ENCODE peak calls at places on chromosomes 16 and 17, in six cellular contexts. M, Q, X, Y, G and H are unnamed samples.

GRCh38 chr17:13513039-13513405 is 88.7 kb downstream of the HS3ST3A1 start:
- DNase-seq in Y (no peak), M (peak; percentile 48), Q (peak; percentile 70), G (no peak), X (no peak), H (no peak)

GRCh38 chr17:83125515-83126274 is 46.3 kb downstream of the METRNL start:
- DNase-seq in M (no peak), Q (peak; percentile 78), G (peak; percentile 90), X (peak; percentile 61), Y (no peak), H (peak; percentile 50)

GRCh38 chr16:71927383-71927782 is 32.1 kb downstream of the IST1 start:
- DNase-seq in Y (no peak), M (no peak), G (no peak), X (peak; percentile 81), Q (peak; percentile 86), H (no peak)

GRCh38 chr16:57723170-57723569 is 12.4 kb upstream of the KATNB1 start:
- DNase-seq in X (no peak), G (no peak), Y (no peak), Q (no peak), M (no peak), H (no peak)

GRCh38 chr17:80362428-80363119 is 52.4 kb upstream of the ENDOV start:
- DNase-seq in M (no peak), Q (peak; percentile 64), X (no peak), G (no peak), Y (no peak), H (peak; percentile 52)

GRCh38 chr17:47978324-47978723 is 7.4 kb downstream of the CDK5RAP3 start:
- DNase-seq in M (peak; percentile 95), G (no peak), X (peak; percentile 50), Y (no peak), Q (peak; percentile 72), H (peak; percentile 23)

GRCh38 chr16:17768257-17768656 is 297.5 kb upstream of the XYLT1 start:
- DNase-seq in G (no peak), Q (no peak), X (no peak), M (no peak), Y (no peak), H (no peak)

GRCh38 chr16:72947379-72948237 is 100.3 kb downstream of the ZFHX3 start:
- DNase-seq in X (no peak), Q (no peak), G (no peak), M (peak; percentile 90), Y (no peak), H (no peak)

GRCh38 chr17:80889231-80889896 is 102.3 kb upstream of the CHMP6 start:
- DNase-seq in Q (peak; percentile 42), Y (no peak), M (no peak), G (no peak), X (no peak), H (no peak)

GRCh38 chr17:71118039-71118438 is 948.7 kb downstream of the KCNJ2 start:
- DNase-seq in X (no peak), Q (no peak), Y (no peak), G (no peak), M (peak; percentile 32), H (no peak)

GRCh38 chr16:84964729-84965128 is 46.6 kb downstream of the ZDHHC7 start:
- DNase-seq in X (no peak), Q (no peak), Y (no peak), G (no peak), M (no peak), H (no peak)

GRCh38 chr17:16419929-16420271 is 4.5 kb downstream of the TRPV2 start:
- DNase-seq in Q (no peak), X (no peak), M (no peak), G (no peak), Y (no peak), H (no peak)

GRCh38 chr16:75288596-75289120 is 37.2 kb upstream of the BCAR1 start:
- DNase-seq in Y (peak; percentile 55), G (no peak), M (no peak), X (no peak), Q (no peak), H (no peak)

GRCh38 chr16:57563487-57563750 is 21.0 kb downstream of the ADGRG5 start:
- DNase-seq in M (no peak), X (no peak), Q (no peak), G (no peak), Y (no peak), H (no peak)

GRCh38 chr17:38893612-38894011 is 23.8 kb downstream of the LASP1 start:
- DNase-seq in X (peak; percentile 43), M (no peak), Y (no peak), Q (no peak), G (no peak), H (no peak)

GRCh38 chr17:29791336-29791735 is 138.7 kb downstream of the SSH2 start:
- DNase-seq in M (no peak), Q (no peak), X (no peak), Y (no peak), G (no peak), H (no peak)

GRCh38 chr17:76872221-76872873 is 4.1 kb downstream of the MGAT5B start:
- DNase-seq in X (peak; percentile 13), Q (no peak), M (peak; percentile 63), Y (no peak), G (no peak), H (no peak)

GRCh38 chr16:1870365-1871082 is 1.4 kb downstream of the MEIOB start:
- DNase-seq in Q (no peak), G (no peak), X (no peak), Y (no peak), M (no peak), H (no peak)

GRCh38 chr17:76125391-76125675 is 15.7 kb downstream of the FOXJ1 start:
- DNase-seq in X (no peak), G (no peak), Y (no peak), M (no peak), Q (no peak), H (no peak)

GRCh38 chr16:58152246-58152868 is 23.2 kb upstream of the CFAP20 start:
- DNase-seq in Y (no peak), G (no peak), X (no peak), M (no peak), Q (no peak), H (no peak)

GRCh38 chr16:21301895-21302291 is 23.8 kb upstream of the CRYM start:
- DNase-seq in Y (no peak), M (no peak), G (no peak), Q (no peak), X (no peak), H (no peak)
- H3K4me3 ChIP-seq in Y (peak overlapping the region; percentile 90), M (peak overlapping the region; percentile 93), G (peak overlapping the region; percentile 81), Q (peak overlapping the region; percentile 65), X (peak overlapping the region; percentile 79), H (peak overlapping the region; percentile 65)

DNA sequence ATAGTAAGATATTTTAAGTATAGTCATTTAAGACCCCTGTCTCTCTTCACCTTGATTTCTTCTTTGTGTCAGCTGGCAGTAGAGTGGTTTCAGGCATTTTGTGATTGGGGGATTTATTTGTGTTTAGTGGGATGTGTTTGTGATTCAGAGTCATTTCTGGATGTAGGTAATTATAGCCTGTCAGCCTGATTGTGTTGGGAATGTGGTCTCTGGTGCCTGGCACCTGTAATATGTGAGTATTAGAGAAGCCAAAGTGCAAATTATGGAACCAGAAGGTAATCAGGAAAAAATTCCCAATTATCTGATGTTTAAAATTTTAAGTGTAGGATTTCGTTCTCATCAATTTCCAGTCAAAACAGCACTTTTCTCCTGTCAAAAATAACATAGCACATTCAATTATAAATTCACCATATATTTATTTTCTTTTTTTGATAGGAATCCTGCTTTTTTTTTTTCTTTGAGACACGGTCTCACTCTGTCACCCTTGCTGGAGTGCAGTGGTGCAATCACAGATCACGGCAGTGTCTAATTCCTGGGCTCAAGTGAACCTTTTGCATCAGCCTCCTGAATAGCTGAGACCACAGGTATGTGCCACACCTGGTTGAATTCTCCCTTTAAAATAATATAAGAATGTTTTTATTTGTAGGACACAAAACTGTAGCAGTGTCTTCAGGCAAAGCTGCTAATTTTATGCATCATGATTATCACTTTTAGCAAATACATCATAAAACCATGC is 42.7 kb downstream of the ATF7IP2 start:
- DNase-seq in X (no peak), Q (no peak), Y (no peak), G (no peak), M (no peak), H (no peak)
- TF ChIP-seq EP300 in X (no peak), Q (no peak), Y (no peak), G (no peak), M (no peak), H (no peak)

DNA sequence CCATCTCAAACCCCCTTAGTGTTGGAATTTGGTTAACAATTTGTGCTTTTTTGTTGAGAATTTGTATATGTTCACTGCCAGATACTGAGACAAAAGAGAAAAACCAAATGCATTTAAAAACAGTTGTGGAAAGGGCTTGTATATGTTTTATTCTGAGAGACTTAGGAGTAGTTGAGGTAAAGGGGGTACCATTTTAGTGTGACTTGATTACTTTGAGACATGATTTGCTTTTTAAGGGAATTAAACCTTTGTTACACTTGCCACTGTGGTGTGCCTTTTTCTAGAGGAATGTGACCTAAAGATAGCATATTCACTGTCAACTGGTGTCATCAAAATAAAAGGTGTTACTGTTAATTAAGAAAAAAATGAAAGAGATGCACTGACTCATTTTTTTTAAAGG is 4.5 kb downstream of the IGF2BP1 start:
- DNase-seq in Y (no peak), X (no peak), M (no peak), G (no peak), Q (no peak), H (no peak)
- H3K36me3 ChIP-seq in Y (no peaks in the 10 kb centered on the region), X (no peaks in the 10 kb centered on the region), M (no peaks in the 10 kb centered on the region), G (no peaks in the 10 kb centered on the region), Q (no peaks in the 10 kb centered on the region), H (no peaks in the 10 kb centered on the region)

DNA sequence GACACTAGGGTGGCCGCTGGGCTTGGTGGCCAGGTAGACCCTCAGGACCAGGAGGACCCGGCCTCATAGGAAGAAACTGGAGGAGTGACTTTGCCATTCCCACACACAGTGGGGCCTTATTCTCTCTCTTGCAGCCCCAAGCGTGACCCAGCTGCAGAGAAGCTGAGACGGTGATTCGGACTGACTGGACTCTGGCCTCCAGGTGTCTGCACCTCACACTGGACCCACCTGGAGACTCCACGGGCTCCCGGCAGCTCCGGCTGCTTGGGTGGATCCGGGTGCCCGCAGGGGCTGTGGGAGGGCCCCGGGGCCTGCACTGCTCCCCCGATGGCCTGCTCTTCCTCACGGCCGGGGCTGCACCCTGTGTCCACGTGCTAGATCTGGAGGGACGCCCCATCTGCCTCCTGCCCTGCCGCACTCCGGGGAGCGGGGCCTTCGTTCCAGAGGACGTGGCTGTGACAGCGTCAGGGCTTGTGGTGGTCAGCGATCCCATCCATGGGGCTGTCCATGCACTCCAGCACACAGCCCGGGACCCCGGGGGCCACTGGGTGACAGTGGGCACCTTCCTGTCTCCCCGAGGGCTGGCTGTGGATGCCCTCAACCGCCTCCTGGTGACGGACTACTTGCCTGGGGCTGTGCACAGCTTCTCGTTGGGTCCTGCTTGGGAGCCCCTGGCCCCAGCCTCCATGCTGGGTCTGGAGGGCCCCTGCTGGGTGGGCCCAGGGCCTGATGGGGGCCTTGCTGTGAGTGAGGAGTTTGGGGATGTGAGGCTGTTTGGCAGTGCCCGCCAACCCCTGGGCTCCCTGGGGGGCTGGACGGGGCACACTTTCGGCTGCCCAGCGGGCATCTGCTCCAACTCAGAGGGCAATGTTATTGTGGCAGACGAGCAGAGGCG is 804 bp downstream of the NHLRC4 start:
- DNase-seq in Y (no peak), M (no peak), G (no peak), X (no peak), Q (no peak), H (no peak)
- H3K4me3 ChIP-seq in Y (peak overlapping the region; percentile 13), M (no peak overlapping the region), G (peak overlapping the region; percentile 32), X (peak overlapping the region; percentile 39), Q (no peak overlapping the region), H (peak overlapping the region; percentile 44)